ENCODE peak calls at places on chromosomes 4 and X, in nine cellular contexts. X, Z, Q, L, A, J, V, W and U are unnamed samples.

GRCh38 chr4:155705664-155706063 is 39.0 kb downstream of the GUCY1A1 start:
- DNase-seq in L (no peak), Z (no peak), V (no peak), Q (no peak), J (peak; percentile 43), X (no peak), W (peak; percentile 10), A (no peak), U (peak; percentile 72)

GRCh38 chrX:119189586-119189985 is 46.5 kb upstream of the PGRMC1 start:
- DNase-seq in Q (no peak), L (no peak), X (no peak), Z (no peak), A (no peak), J (no peak), V (no peak), W (no peak), U (no peak)

GRCh38 chr4:38909015-38909414 is 41.4 kb downstream of the FAM114A1 start:
- DNase-seq in Q (no peak), V (no peak), A (no peak), W (no peak), J (no peak), X (no peak), L (no peak), Z (no peak), U (no peak)

GRCh38 chr4:112951362-112951962 is 98.0 kb upstream of the ANK2 start:
- DNase-seq in V (no peak), X (no peak), Z (no peak), J (no peak), Q (no peak), A (no peak), L (peak; percentile 36), W (peak; percentile 63), U (peak; percentile 9)

GRCh38 chrX:136166221-136166855 is 19.0 kb downstream of the FHL1 start:
- DNase-seq in J (no peak), V (no peak), A (no peak), X (no peak), L (no peak), W (peak; percentile 30), Z (no peak), Q (no peak), U (no peak)

GRCh38 chr4:43163101-43163792 is 270.7 kb downstream of the GRXCR1 start:
- DNase-seq in W (peak; percentile 5), L (no peak), X (no peak), A (no peak), V (no peak), J (no peak), Z (no peak), Q (no peak), U (no peak)

GRCh38 chr4:153513596-153513995 is 47.4 kb downstream of the TMEM131L start:
- DNase-seq in Q (no peak), J (no peak), W (no peak), X (no peak), Z (no peak), V (no peak), A (no peak), L (no peak), U (no peak)

GRCh38 chrX:148661035-148661434 is 160.6 kb downstream of the AFF2 start:
- DNase-seq in Z (no peak), L (no peak), A (no peak), X (no peak), V (no peak), Q (no peak), W (no peak), J (no peak), U (no peak)

GRCh38 chr4:2908686-2909085 is 54.5 kb downstream of the NOP14 start:
- DNase-seq in J (no peak), W (no peak), A (no peak), V (no peak), Z (no peak), L (no peak), X (no peak), Q (no peak), U (no peak)

DNA sequence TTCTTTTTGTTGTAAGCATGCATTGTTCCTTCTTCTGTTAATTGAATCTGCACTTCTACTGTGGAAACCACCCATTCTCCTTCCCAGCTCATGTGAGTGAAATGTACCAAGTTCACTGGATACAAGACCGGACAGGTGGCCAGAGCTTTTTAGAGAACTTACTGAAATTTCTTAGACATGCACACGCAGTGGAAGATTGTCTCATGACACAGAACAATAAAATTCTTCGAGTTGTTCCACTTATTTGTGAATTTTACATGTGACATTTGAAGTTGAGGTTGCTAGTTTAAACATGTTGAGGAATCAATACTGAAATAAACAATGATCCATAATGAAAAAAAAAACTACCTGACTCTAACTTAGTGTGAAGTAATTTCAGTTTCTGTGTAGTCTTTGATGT is 568.0 kb downstream of the TECRL start:
- DNase-seq in W (no peak), A (no peak), V (no peak), Z (no peak), X (no peak), Q (no peak), J (no peak), L (no peak), U (no peak)
- H3K4me3 ChIP-seq in W (no peak overlapping the region), A (no peak overlapping the region), V (no peak overlapping the region), Z (no peak overlapping the region), X (no peak overlapping the region), Q (no peak overlapping the region), J (no peak overlapping the region), L (no peak overlapping the region), U (no peak overlapping the region)

GRCh38 chrX:20789103-20789502 is 522.4 kb upstream of the RPS6KA3 start:
- DNase-seq in J (no peak), W (no peak), Z (no peak), A (no peak), V (no peak), Q (no peak), L (no peak), X (no peak), U (no peak)
- H3K27ac ChIP-seq in J (no peak overlapping the region), W (no peak overlapping the region), Z (no peak overlapping the region), A (no peak overlapping the region), V (no peak overlapping the region), Q (no peak overlapping the region), L (no peak overlapping the region), X (no peak overlapping the region), U (no peak overlapping the region)

GRCh38 chrX:152638443-152638904 is 779 bp downstream of the GABRQ start:
- DNase-seq in L (no peak), W (peak; percentile 10), V (no peak), J (no peak), Z (no peak), Q (no peak), X (no peak), A (no peak), U (no peak)

GRCh38 chrX:152639426-152639825 is 1.7 kb downstream of the GABRQ start:
- DNase-seq in W (no peak), Q (no peak), V (no peak), Z (no peak), A (no peak), L (no peak), X (no peak), J (no peak), U (no peak)

GRCh38 chrX:152641996-152642395 is 4.3 kb downstream of the GABRQ start:
- DNase-seq in X (no peak), V (no peak), L (peak; percentile 46), J (peak; percentile 18), W (peak; percentile 60), Q (no peak), Z (no peak), A (no peak), U (peak; percentile 17)

GRCh38 chrX:152641256-152641875 is 3.7 kb downstream of the GABRQ start:
- DNase-seq in X (no peak), J (no peak), L (no peak), V (no peak), W (peak; percentile 84), Z (no peak), Q (no peak), A (no peak), U (no peak)

DNA sequence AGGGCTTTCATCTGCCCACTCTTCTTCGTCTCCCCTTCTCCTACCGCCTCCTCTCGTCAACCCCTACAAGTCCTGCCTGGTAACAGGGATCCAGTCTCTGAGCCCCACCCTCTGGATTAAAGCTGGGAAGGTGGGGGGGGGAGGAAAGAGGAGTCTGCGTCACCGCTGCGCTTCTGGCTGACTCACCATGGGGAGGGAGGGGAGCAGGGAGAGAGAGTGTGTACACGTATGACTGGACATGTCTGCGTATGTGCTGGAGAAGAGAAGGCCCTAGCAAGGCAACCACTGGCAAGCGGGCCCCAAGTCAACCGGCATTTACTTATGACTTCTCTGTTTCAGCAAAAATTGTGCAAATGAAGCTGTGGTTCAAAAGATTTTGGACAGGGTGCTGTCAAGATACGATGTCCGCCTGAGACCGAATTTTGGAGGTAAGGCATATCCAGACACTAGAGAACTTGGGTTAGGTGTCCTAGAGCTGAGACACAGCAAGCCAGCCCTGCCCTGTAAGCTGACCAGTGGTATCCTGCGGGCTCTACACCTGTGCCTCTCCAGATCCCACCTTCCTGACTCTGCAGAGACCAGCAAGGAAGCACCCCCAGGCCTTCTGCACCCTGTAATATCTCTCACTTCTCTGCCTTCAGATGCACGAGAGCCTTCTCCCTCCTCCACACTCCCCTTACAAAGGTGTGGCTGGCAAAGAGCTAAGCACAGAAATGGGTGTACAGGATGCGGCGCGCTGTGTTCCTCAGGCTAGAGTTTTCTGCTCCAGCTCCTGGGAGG is 2.5 kb downstream of the GABRQ start:
- DNase-seq in A (no peak), L (no peak), X (no peak), V (no peak), Q (no peak), J (no peak), W (peak; percentile 10), Z (no peak), U (no peak)
- H3K4me1 ChIP-seq in A (peaks cover 7% of the 10 kb centered on the region), L (no peaks in the 10 kb centered on the region), X (no peaks in the 10 kb centered on the region), V (no peaks in the 10 kb centered on the region), Q (no peaks in the 10 kb centered on the region), J (peaks cover 2% of the 10 kb centered on the region), W (peaks cover 32% of the 10 kb centered on the region), Z (no peaks in the 10 kb centered on the region), U (no peaks in the 10 kb centered on the region)

DNA sequence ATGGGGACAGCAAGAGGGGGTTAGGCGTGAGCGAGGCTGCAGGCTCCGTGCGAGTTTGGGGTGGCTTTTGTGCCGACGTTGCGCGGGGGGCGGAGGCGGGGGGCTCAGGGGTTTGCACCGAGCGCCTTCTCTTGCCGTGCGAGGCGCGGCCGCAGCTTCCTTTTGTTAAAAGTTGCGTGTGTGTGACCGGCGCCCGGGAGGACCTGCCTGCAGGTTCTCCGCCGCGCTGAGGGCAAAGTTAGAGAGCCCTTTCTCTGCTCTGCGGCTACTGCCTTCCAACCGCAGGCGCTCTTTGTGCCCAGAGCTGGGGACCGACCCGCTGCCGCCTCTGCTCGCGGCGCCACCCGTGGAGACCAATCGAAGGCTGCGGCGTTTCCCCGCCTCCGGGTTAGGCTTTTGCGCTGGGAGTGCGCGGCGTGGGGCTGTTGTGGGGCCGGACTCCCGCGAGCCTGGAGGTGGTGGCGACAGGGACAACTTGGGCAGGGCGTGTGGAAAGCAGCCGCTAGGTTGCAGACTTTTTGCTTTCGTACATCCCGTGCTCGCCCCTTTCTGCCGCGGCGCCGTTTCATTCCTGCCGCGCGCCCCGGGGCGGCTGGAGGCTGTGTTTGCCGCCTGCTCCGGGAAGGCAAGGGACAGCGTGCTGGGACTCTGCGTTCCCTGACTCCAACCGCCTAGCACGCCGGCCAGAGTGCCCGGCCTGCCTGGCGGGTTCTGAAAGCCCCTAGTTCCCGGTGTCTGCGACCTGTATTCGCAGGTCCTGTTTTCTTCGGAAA is 750 bp downstream of the KIT start:
- DNase-seq in Q (no peak), L (peak; percentile 78), V (peak; percentile 90), W (peak; percentile 65), J (peak; percentile 52), X (peak; percentile 61), Z (peak; percentile 46), A (peak; percentile 83), U (peak; percentile 42)
- H3K4me3 ChIP-seq in Q (peak overlapping the region; percentile 49), L (peak overlapping the region; percentile 53), V (peak overlapping the region; percentile 59), W (peak overlapping the region; percentile 96), J (peak overlapping the region; percentile 94), X (peak overlapping the region; percentile 47), Z (peak overlapping the region; percentile 17), A (peak overlapping the region; percentile 54), U (peak overlapping the region; percentile 10)

GRCh38 chrX:48488034-48488433 is 12.0 kb downstream of the FTSJ1 start:
- DNase-seq in J (no peak), Q (no peak), V (no peak), A (no peak), L (no peak), Z (no peak), X (no peak), W (no peak), U (no peak)
- H3K27ac ChIP-seq in J (no peak overlapping the region), Q (no peak overlapping the region), V (no peak overlapping the region), A (no peak overlapping the region), L (no peak overlapping the region), Z (no peak overlapping the region), X (no peak overlapping the region), W (no peak overlapping the region), U (no peak overlapping the region)